ENCODE peak calls at places on chromosomes 5 and 9, in six cellular contexts. I is Right ventricle myocardium inferior, E is aorta, C is GM12878, P is upper lobe of right lung, L is PC-3. K is an unnamed sample.

GRCh38 chr9:72038408-72038807 is 22.0 kb downstream of the C9orf57 start:
- ATAC-seq in I (peak; percentile 72), E (no peak), C (no peak), P (no peak), L (no peak), K (no peak)

GRCh38 chr5:6722015-6722414 is 8.8 kb downstream of the TENT4A start:
- ATAC-seq in I (peak; percentile 41), E (peak; percentile 23), C (peak; percentile 38), P (no peak), L (no peak), K (no peak)

GRCh38 chr5:142059304-142059940 is 46.6 kb upstream of the GNPDA1 start:
- ATAC-seq in I (peak; percentile 57), E (no peak), C (no peak), P (peak; percentile 35), L (no peak), K (no peak)

GRCh38 chr5:82255844-82256243 is 22.3 kb downstream of the RPS23 start:
- ATAC-seq in I (no peak), E (no peak), C (peak; percentile 24), P (no peak), L (no peak), K (no peak)

GRCh38 chr9:125544988-125545651 is 161.9 kb downstream of the MAPKAP1 start:
- ATAC-seq in I (peak; percentile 43), E (peak; percentile 72), C (no peak), P (peak; percentile 70), L (peak; percentile 61), K (no peak)

GRCh38 chr5:170896779-170897178 is 35.0 kb downstream of the RANBP17 start:
- ATAC-seq in I (no peak), E (no peak), C (peak; percentile 41), P (peak; percentile 84), L (peak; percentile 32), K (no peak)

GRCh38 chr9:126411225-126411947 is 84.8 kb downstream of the MVB12B start:
- ATAC-seq in I (no peak), E (no peak), C (peak; percentile 96), P (no peak), L (no peak), K (peak; percentile 89)

GRCh38 chr5:171309526-171310333 is 682 bp downstream of the TLX3 start:
- ATAC-seq in I (no peak), E (no peak), C (no peak), P (no peak), L (no peak), K (no peak)

GRCh38 chr9:76562511-76562911 is 103.5 kb downstream of the GCNT1 start:
- ATAC-seq in I (peak; percentile 34), E (peak; percentile 50), C (peak; percentile 67), P (no peak), L (no peak), K (peak; percentile 95)

GRCh38 chr5:169576181-169576598 is 7.4 kb upstream of the SPDL1 start:
- ATAC-seq in I (peak; percentile 77), E (peak; percentile 31), C (peak; percentile 49), P (no peak), L (peak; percentile 57), K (no peak)

GRCh38 chr5:92945630-92946097 is 635.4 kb downstream of the NR2F1-AS1 start:
- ATAC-seq in I (no peak), E (no peak), C (peak; percentile 57), P (no peak), L (peak; percentile 53), K (no peak)

GRCh38 chr9:102237520-102237919 is 499.1 kb upstream of the GRIN3A start:
- ATAC-seq in I (no peak), E (no peak), C (no peak), P (no peak), L (no peak), K (no peak)

GRCh38 chr5:79512692-79513518 is 1.0 kb downstream of the HOMER1 start:
- ATAC-seq in I (no peak), E (peak; percentile 3), C (peak; percentile 0), P (no peak), L (peak; percentile 3), K (no peak)

GRCh38 chr9:70120834-70121510 is 77.3 kb downstream of the MAMDC2 start:
- ATAC-seq in I (peak; percentile 93), E (peak; percentile 79), C (no peak), P (peak; percentile 53), L (peak; percentile 98), K (peak; percentile 61)

GRCh38 chr9:70406446-70406862 is 8.0 kb downstream of the KLF9 start:
- ATAC-seq in I (no peak), E (no peak), C (peak; percentile 80), P (peak; percentile 68), L (no peak), K (peak; percentile 73)

GRCh38 chr9:25397746-25398145 is 280.5 kb downstream of the TUSC1 start:
- ATAC-seq in I (no peak), E (no peak), C (no peak), P (no peak), L (no peak), K (no peak)

GRCh38 chr9:70111641-70112236 is 68.1 kb downstream of the MAMDC2 start:
- ATAC-seq in I (no peak), E (no peak), C (no peak), P (no peak), L (peak; percentile 75), K (no peak)

GRCh38 chr5:17069995-17070405 is 133.9 kb upstream of the MYO10 start:
- ATAC-seq in I (no peak), E (no peak), C (no peak), P (no peak), L (peak; percentile 48), K (no peak)

GRCh38 chr5:139384591-139385051 is 1.5 kb upstream of the SLC23A1 start:
- ATAC-seq in I (peak; percentile 1), E (no peak), C (peak; percentile 3), P (no peak), L (no peak), K (peak; percentile 11)

GRCh38 chr9:127178646-127179632 is 56.5 kb upstream of the ANGPTL2 start:
- ATAC-seq in I (no peak), E (no peak), C (no peak), P (no peak), L (no peak), K (no peak)

GRCh38 chr5:38596997-38597396 is 40.6 kb upstream of the LIFR start:
- ATAC-seq in I (no peak), E (no peak), C (no peak), P (peak; percentile 48), L (no peak), K (no peak)

GRCh38 chr5:37111426-37112382 is 137.5 kb downstream of the CPLANE1 start:
- ATAC-seq in I (no peak), E (no peak), C (peak; percentile 91), P (peak; percentile 86), L (no peak), K (peak; percentile 71)

GRCh38 chr5:52605317-52605991 is 182.3 kb upstream of the ITGA1 start:
- ATAC-seq in I (no peak), E (no peak), C (no peak), P (no peak), L (no peak), K (no peak)

GRCh38 chr9:5621327-5621726 is 7.6 kb upstream of the RIC1 start:
- ATAC-seq in I (no peak), E (peak; percentile 49), C (no peak), P (peak; percentile 45), L (peak; percentile 76), K (no peak)

GRCh38 chr9:2742214-2742613 is 24.9 kb downstream of the KCNV2 start:
- ATAC-seq in I (no peak), E (no peak), C (no peak), P (no peak), L (no peak), K (no peak)

GRCh38 chr9:37377688-37378612 is 44.5 kb upstream of the GRHPR start:
- ATAC-seq in I (no peak), E (no peak), C (peak; percentile 81), P (no peak), L (no peak), K (peak; percentile 58)

GRCh38 chr5:95392593-95393182 is 1.5 kb downstream of the FAM81B start:
- ATAC-seq in I (no peak), E (no peak), C (no peak), P (peak; percentile 53), L (no peak), K (no peak)

K was measured in activated CD4-positive, CD25-positive, alpha-beta regulatory T cell treated with anti-CD3 and anti-CD28 coated beads, Interleukin-2, amount 50 U/mL, for 24 hours.